ENCODE peak calls at places on chromosomes 11 and 22, in four cellular contexts. Y is HCT116, E is endothelial cell of umbilical vein, P is H54. U is an unnamed sample.

GRCh38 chr22:38454361-38455062 is 487 bp downstream of the KCNJ4 start:
- DNase-seq in Y (no peak), E (no peak), P (no peak), U (no peak)

GRCh38 chr11:45517171-45517770 is 148.2 kb downstream of the CHST1 start:
- DNase-seq in Y (no peak), E (no peak), P (no peak), U (no peak)

GRCh38 chr11:1921576-1922141 is 2.2 kb downstream of the TNNT3 start:
- DNase-seq in Y (no peak), E (no peak), P (no peak), U (peak)

GRCh38 chr11:88480217-88480616 is 142.7 kb upstream of the CTSC start:
- DNase-seq in Y (no peak), E (peak), P (no peak), U (no peak)

GRCh38 chr11:71304491-71304890 is 52.1 kb upstream of the SHANK2 start:
- DNase-seq in Y (no peak), E (no peak), P (no peak), U (no peak)

GRCh38 chr22:22915670-22916035 is 28.0 kb downstream of the IGLL5 start:
- DNase-seq in Y (no peak), E (no peak), P (no peak), U (no peak)

GRCh38 chr11:124623861-124624525 is 1.3 kb downstream of the TBRG1 start:
- DNase-seq in Y (no peak), E (peak), P (no peak), U (no peak)

GRCh38 chr11:87422566-87422965 is 384.8 kb downstream of the TMEM135 start:
- DNase-seq in Y (no peak), E (no peak), P (no peak), U (no peak)

GRCh38 chr22:26903030-26903856 is 245.9 kb downstream of the MIAT start:
- DNase-seq in Y (no peak), E (no peak), P (no peak), U (no peak)

GRCh38 chr11:83511646-83512045 is 225.5 kb upstream of the CCDC90B start:
- DNase-seq in Y (no peak), E (no peak), P (no peak), U (no peak)

GRCh38 chr11:40100204-40100603 is 1359.2 kb downstream of the LRRC4C start:
- DNase-seq in Y (no peak), E (no peak), P (no peak), U (no peak)

GRCh38 chr11:114673661-114674060 is 4.7 kb upstream of the NXPE2 start:
- DNase-seq in Y (no peak), E (no peak), P (no peak), U (no peak)

GRCh38 chr11:114666760-114667159 is 11.6 kb upstream of the NXPE2 start:
- DNase-seq in Y (no peak), E (no peak), P (no peak), U (no peak)

GRCh38 chr11:114668109-114668508 is 10.2 kb upstream of the NXPE2 start:
- DNase-seq in Y (no peak), E (no peak), P (no peak), U (no peak)
- TF ChIP-seq POLR2A in Y (no peak), E (no peak), P (no peak), U (no peak)

DNA sequence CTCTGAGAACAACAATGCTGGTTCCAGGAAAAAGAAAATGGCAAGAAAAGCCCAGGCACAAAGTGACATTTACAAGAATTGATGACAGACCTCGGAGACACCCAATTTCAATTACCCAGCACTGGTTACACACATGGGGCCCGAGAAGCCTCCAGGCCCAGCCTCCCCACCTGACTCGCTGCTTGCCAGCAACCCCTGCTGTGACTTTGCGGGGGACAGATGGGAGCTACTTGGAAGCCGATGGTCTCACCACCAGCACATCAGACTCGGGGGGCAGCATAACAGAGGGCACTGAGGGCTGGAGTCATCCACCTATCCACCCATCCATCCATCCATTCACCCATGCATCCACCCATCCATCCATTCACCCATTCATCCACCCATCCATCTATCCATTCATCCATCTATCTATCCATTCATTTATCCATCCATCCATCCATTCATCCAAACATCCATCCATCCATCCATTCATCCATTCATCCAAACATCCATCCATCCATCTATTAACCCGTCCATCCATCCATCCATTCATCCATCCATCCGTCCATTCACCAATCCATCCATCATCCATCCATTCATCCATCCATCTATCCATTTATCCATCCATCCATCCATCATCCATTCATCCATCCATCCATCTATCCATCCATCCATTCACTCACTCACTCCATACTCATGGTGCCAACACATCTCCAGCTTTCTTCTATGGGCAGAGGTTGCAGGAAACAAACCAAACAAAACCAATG is 567.6 kb downstream of the BRD1 start:
- DNase-seq in Y (no peak), E (no peak), P (no peak), U (no peak)
- TF ChIP-seq POLR2A in Y (no peak), E (no peak), P (no peak), U (no peak)

GRCh38 chr11:75582935-75583709 is 21.1 kb downstream of the SERPINH1 start:
- DNase-seq in Y (no peak), E (peak), P (peak), U (no peak)
- TF ChIP-seq POLR2A in Y (no peak), E (peak), P (peak), U (no peak)

GRCh38 chr11:44397586-44398178 is 87.7 kb upstream of the ALX4 start:
- DNase-seq in Y (no peak), E (no peak), P (no peak), U (no peak)
- TF ChIP-seq POLR2A in Y (no peak), E (no peak), P (no peak), U (no peak)

GRCh38 chr11:65426839-65427690 is 4.5 kb downstream of the NEAT1 start:
- DNase-seq in Y (peak), E (peak), P (no peak), U (peak)

GRCh38 chr11:65429724-65430405 is 7.3 kb downstream of the NEAT1 start:
- DNase-seq in Y (no peak), E (peak), P (no peak), U (no peak)

GRCh38 chr11:65429069-65429681 is 6.6 kb downstream of the NEAT1 start:
- DNase-seq in Y (no peak), E (peak), P (no peak), U (no peak)

GRCh38 chr11:65427691-65428577 is 5.3 kb downstream of the NEAT1 start:
- DNase-seq in Y (peak), E (peak), P (no peak), U (no peak)

GRCh38 chr11:65428578-65429068 is 6.0 kb downstream of the NEAT1 start:
- DNase-seq in Y (no peak), E (no peak), P (no peak), U (no peak)
- TF ChIP-seq POLR2A in Y (no peak), E (no peak), P (peak), U (peak)

GRCh38 chr22:35531202-35531601 is 9.4 kb upstream of the RASD2 start:
- DNase-seq in Y (no peak), E (no peak), P (no peak), U (no peak)
- TF ChIP-seq POLR2A in Y (no peak), E (no peak), P (no peak), U (no peak)

GRCh38 chr11:115887727-115888126 is 383.5 kb upstream of the CADM1 start:
- DNase-seq in Y (no peak), E (no peak), P (no peak), U (no peak)

GRCh38 chr11:115885446-115885978 is 381.3 kb upstream of the CADM1 start:
- DNase-seq in Y (no peak), E (no peak), P (no peak), U (no peak)

GRCh38 chr11:115884800-115885445 is 380.7 kb upstream of the CADM1 start:
- DNase-seq in Y (no peak), E (no peak), P (no peak), U (no peak)

GRCh38 chr11:115887316-115887715 is 383.1 kb upstream of the CADM1 start:
- DNase-seq in Y (no peak), E (no peak), P (no peak), U (no peak)

GRCh38 chr11:115886111-115886733 is 382.0 kb upstream of the CADM1 start:
- DNase-seq in Y (no peak), E (no peak), P (no peak), U (no peak)
- TF ChIP-seq POLR2A in Y (no peak), E (no peak), P (no peak), U (no peak)

GRCh38 chr22:46054091-46054877 is 77.3 kb upstream of the WNT7B start:
- DNase-seq in Y (no peak), E (peak), P (no peak), U (no peak)
- TF ChIP-seq POLR2A in Y (peak), E (peak), P (no peak), U (peak)

GRCh38 chr11:69008774-69009440 is 4.1 kb downstream of the MRGPRF start:
- DNase-seq in Y (peak), E (peak), P (peak), U (no peak)
- TF ChIP-seq POLR2A in Y (no peak), E (no peak), P (peak), U (no peak)

DNA sequence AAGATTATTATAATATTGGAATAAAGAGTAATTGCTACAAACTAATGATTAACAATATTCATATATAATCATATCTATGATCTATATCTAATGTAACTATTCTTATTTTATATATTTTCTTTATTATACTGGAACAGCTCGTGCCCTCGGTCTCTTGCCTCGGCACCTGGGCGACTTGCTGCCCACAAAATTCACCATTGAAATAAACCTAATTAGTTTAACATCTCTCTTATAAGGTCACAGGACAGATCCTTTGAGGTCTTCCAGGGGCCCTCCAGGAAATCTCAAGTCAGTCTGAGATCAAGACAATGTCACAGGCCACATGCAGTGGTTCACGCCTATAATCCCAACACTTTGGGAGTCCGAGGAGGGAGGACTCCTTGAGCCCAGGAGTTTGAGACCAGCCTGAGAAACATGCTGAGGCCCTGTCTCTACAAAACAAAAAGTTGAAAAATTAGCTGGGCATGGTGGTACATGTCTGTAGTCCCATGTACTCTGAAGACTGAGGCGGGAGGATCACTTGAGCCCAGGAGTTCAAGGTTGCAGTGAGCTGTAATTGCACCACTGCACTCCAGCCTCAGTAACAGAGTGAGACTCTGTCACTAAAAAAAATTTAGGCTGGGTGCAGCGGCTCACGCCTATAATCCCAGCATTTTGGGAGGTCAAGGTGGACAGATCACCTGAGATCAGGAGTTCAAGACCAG is 6.6 kb upstream of the TXNRD2 start:
- DNase-seq in Y (no peak), E (no peak), P (no peak), U (no peak)
- TF ChIP-seq POLR2A in Y (no peak), E (no peak), P (no peak), U (no peak)

U was measured in gastrocnemius medialis.